ENCODE peak calls at places on chromosomes 11 and 22, in five cellular contexts. V, A, Y, Q and E are unnamed samples.

GRCh38 chr11:88454881-88455280 is 117.3 kb upstream of the CTSC start:
- DNase-seq in A (no peak), Q (no peak), Y (no peak), V (no peak), E (no peak)

GRCh38 chr11:102280237-102280833 is 36.9 kb upstream of the BIRC3 start:
- DNase-seq in Q (no peak), A (no peak), Y (no peak), V (no peak), E (no peak)

GRCh38 chr22:30541979-30542810 is 4.3 kb downstream of the SEC14L6 start:
- DNase-seq in V (no peak), A (no peak), Q (no peak), Y (peak; percentile 28), E (no peak)

GRCh38 chr11:108793611-108794010 is 128.7 kb downstream of the DDX10 start:
- DNase-seq in Y (no peak), Q (no peak), V (no peak), A (no peak), E (no peak)

GRCh38 chr11:113023228-113023627 is 62.0 kb downstream of the NCAM1 start:
- DNase-seq in Y (no peak), A (no peak), Q (no peak), V (no peak), E (no peak)

GRCh38 chr11:3164540-3165151 is 464 bp downstream of the OSBPL5 start:
- DNase-seq in A (peak; percentile 71), V (no peak), Q (peak; percentile 69), Y (no peak), E (peak; percentile 77)

GRCh38 chr22:47144791-47145425 is 382.5 kb downstream of the TBC1D22A start:
- DNase-seq in Q (no peak), A (no peak), Y (peak; percentile 91), V (no peak), E (no peak)

GRCh38 chr11:31812392-31813241 is 1.5 kb upstream of the PAX6 start:
- DNase-seq in V (no peak), A (no peak), Y (no peak), Q (peak; percentile 62), E (peak; percentile 74)

GRCh38 chr11:2186669-2187266 is 15.2 kb upstream of the TH start:
- DNase-seq in Y (peak; percentile 62), A (no peak), Q (peak; percentile 80), V (no peak), E (no peak)

GRCh38 chr22:48717883-48718817 is 1109.5 kb downstream of the BRD1 start:
- DNase-seq in Q (no peak), A (no peak), V (no peak), Y (no peak), E (peak; percentile 56)

GRCh38 chr22:36823177-36823839 is 6.5 kb upstream of the PVALB start:
- DNase-seq in A (no peak), V (no peak), Q (no peak), Y (no peak), E (no peak)

GRCh38 chr11:14055936-14056335 is 93.4 kb downstream of the SPON1 start:
- DNase-seq in V (no peak), A (no peak), Y (no peak), Q (no peak), E (no peak)

GRCh38 chr11:115497303-115497702 is 6.9 kb downstream of the CADM1 start:
- DNase-seq in A (no peak), Y (no peak), V (no peak), Q (no peak), E (no peak)

GRCh38 chr11:124315052-124315451 is 1.3 kb upstream of the OR8D1 start:
- DNase-seq in V (no peak), A (no peak), Y (no peak), Q (no peak), E (no peak)

GRCh38 chr11:19811391-19811790 is 98.8 kb downstream of the NAV2 start:
- DNase-seq in A (no peak), Q (peak; percentile 48), Y (no peak), V (no peak), E (no peak)

GRCh38 chr22:35510481-35510934 is 30.1 kb upstream of the RASD2 start:
- DNase-seq in Y (no peak), A (no peak), Q (no peak), V (no peak), E (no peak)

GRCh38 chr11:109306322-109306721 is 115.7 kb upstream of the C11orf87 start:
- DNase-seq in V (no peak), Q (no peak), A (no peak), Y (no peak), E (no peak)

GRCh38 chr11:123653405-123653996 is 923 bp downstream of the SCN3B start:
- DNase-seq in Y (no peak), A (no peak), Q (no peak), V (no peak), E (no peak)

GRCh38 chr11:60301178-60301577 is 20.7 kb downstream of the MS4A4A start:
- DNase-seq in A (no peak), Y (no peak), Q (no peak), V (no peak), E (no peak)

GRCh38 chr11:119218141-119218878 is 12.2 kb downstream of the CBL start:
- DNase-seq in Y (no peak), V (no peak), A (no peak), Q (no peak), E (no peak)

GRCh38 chr22:26122920-26123468 is 46.3 kb upstream of the SEZ6L start:
- DNase-seq in V (no peak), A (no peak), Y (no peak), Q (no peak), E (no peak)

GRCh38 chr11:79617561-79617960 is 176.7 kb upstream of the TENM4 start:
- DNase-seq in Y (no peak), Q (no peak), A (no peak), V (no peak), E (no peak)

GRCh38 chr11:56841210-56841810 is 92.8 kb upstream of the OR9G4 start:
- DNase-seq in V (no peak), Y (peak; percentile 58), Q (peak; percentile 60), A (no peak), E (no peak)
- TF ChIP-seq POLR2AphosphoS5 in V (no peak), Y (peak; percentile 34), Q (no peak), A (no peak), E (no peak)

GRCh38 chr11:4654635-4655335 is 11.0 kb downstream of the OR51E1 start:
- DNase-seq in Y (no peak), V (no peak), A (no peak), Q (no peak), E (no peak)

GRCh38 chr11:4664791-4665190 is 21.0 kb downstream of the OR51E1 start:
- DNase-seq in Y (no peak), A (no peak), V (no peak), Q (no peak), E (no peak)

GRCh38 chr11:4664183-4664582 is 20.4 kb downstream of the OR51E1 start:
- DNase-seq in Q (no peak), A (no peak), V (no peak), Y (no peak), E (no peak)

DNA sequence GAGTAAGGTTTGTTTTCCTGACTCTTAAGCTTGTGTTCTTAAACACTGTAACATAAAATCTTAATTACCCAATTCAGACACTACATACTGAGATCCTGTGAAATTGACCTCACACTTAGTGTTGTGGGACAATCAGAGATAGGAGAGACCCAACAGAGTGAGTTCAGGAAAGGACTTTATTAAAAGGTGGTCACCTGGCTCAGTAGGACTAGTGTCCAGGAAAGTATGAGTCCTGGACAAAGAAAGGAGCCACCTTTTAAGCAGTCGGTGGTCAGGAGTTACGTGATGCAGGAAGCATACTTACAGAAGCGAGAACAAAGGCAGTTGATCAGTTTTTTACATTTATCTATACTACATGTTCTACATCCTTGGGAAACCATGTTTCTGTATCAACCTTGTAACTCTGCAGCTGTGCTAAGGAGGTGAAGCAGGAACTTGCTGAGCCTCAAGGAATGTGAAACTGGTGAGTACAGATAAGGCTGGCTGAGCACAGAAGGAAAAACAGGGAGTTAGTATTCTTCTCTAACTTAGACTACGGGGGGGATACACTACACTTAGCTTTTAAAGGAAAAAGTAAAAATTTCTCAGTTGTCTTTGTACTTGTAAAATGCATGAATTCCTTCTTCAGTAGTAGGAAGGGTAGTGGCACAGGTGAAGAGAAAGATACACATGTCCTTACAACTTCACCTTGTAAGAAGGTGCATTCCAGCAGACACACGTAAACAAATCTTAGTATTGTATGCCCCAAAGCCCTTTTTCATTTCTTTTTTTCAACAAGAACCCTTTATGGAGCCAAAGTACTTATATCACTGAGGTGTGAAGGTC is 15.1 kb downstream of the OR51E1 start:
- DNase-seq in V (no peak), A (no peak), Q (no peak), Y (no peak), E (no peak)
- H3K4me3 ChIP-seq in V (no peak overlapping the region), A (no peak overlapping the region), Q (no peak overlapping the region), Y (no peak overlapping the region), E (no peak overlapping the region)

DNA sequence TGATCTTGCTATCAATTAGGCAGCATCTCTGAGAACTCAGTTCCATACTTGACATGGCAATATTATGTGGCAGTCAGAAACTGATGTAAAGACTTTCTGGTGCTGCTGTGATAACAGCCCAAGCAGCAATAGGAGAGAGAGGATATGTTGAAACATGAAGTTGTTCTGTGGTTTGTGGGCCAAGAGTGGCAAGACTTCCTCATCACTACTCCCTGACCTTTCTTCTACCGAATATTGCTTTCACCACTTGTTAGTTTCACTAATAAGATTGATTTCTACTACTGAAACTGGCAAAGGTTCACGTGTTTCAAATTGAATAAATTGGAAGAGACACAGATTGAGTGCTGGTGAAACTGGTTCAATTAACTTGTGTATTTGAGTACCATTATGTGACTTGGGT is 852.6 kb upstream of the RAG2 start:
- DNase-seq in Q (no peak), V (no peak), Y (no peak), A (no peak), E (no peak)
- H3K9me3 ChIP-seq in Q (no peaks in the 10 kb centered on the region), V (no peaks in the 10 kb centered on the region), Y (no peaks in the 10 kb centered on the region), A (no peaks in the 10 kb centered on the region), E (no peaks in the 10 kb centered on the region)

GRCh38 chr11:121212696-121213567 is 79.6 kb upstream of the SC5D start:
- DNase-seq in V (no peak), Q (no peak), A (no peak), Y (no peak), E (no peak)

GRCh38 chr11:121213568-121213893 is 79.0 kb upstream of the SC5D start:
- DNase-seq in Y (no peak), V (no peak), A (no peak), Q (no peak), E (no peak)

GRCh38 chr11:121206810-121207209 is 85.8 kb upstream of the SC5D start:
- DNase-seq in V (no peak), A (no peak), Q (no peak), Y (no peak), E (no peak)

GRCh38 chr11:121210445-121210970 is 82.1 kb upstream of the SC5D start:
- DNase-seq in Q (no peak), A (no peak), V (no peak), Y (no peak), E (no peak)

GRCh38 chr11:121207485-121208115 is 85.0 kb upstream of the SC5D start:
- DNase-seq in V (no peak), A (no peak), Y (no peak), Q (no peak), E (no peak)
- TF ChIP-seq POLR2AphosphoS5 in V (no peak), A (no peak), Y (no peak), Q (no peak), E (no peak)